ENCODE peak calls at places on chromosomes 5 and 9, in four cellular contexts. One of them, this sample, is unnamed.

GRCh38 chr9:87670572-87671264 is 55.2 kb upstream of the CTSL start:
- DNase-seq in activated T-helper 9 cell treated with anti-CD3 and anti-CD28 coated beads, Interleukin-2, amount 50 U/mL, for 16 hours: no peak
- DNase-seq in kidney tubule cell: no peak
- DNase-seq in GM19239: no peak
- DNase-seq in this sample: no peak

GRCh38 chr5:13660072-13660471 is 284.4 kb downstream of the DNAH5 start:
- DNase-seq in activated T-helper 9 cell treated with anti-CD3 and anti-CD28 coated beads, Interleukin-2, amount 50 U/mL, for 16 hours: no peak
- DNase-seq in kidney tubule cell: peak; percentile 19
- DNase-seq in GM19239: no peak
- DNase-seq in this sample: no peak

GRCh38 chr5:154740957-154741356 is 14.2 kb upstream of the LARP1 start:
- DNase-seq in GM19239: no peak
- DNase-seq in activated T-helper 9 cell treated with anti-CD3 and anti-CD28 coated beads, Interleukin-2, amount 50 U/mL, for 16 hours: no peak
- DNase-seq in kidney tubule cell: peak; percentile 61
- DNase-seq in this sample: no peak

GRCh38 chr9:36551129-36551528 is 21.6 kb upstream of the MELK start:
- DNase-seq in kidney tubule cell: no peak
- DNase-seq in activated T-helper 9 cell treated with anti-CD3 and anti-CD28 coated beads, Interleukin-2, amount 50 U/mL, for 16 hours: no peak
- DNase-seq in GM19239: no peak
- DNase-seq in this sample: no peak

GRCh38 chr9:134289241-134289875 is 36.9 kb upstream of the RXRA start:
- DNase-seq in activated T-helper 9 cell treated with anti-CD3 and anti-CD28 coated beads, Interleukin-2, amount 50 U/mL, for 16 hours: no peak
- DNase-seq in kidney tubule cell: no peak
- DNase-seq in GM19239: no peak
- DNase-seq in this sample: no peak

GRCh38 chr5:145996135-145996534 is 59.8 kb downstream of the SH3RF2 start:
- DNase-seq in kidney tubule cell: no peak
- DNase-seq in activated T-helper 9 cell treated with anti-CD3 and anti-CD28 coated beads, Interleukin-2, amount 50 U/mL, for 16 hours: no peak
- DNase-seq in GM19239: no peak
- DNase-seq in this sample: no peak

GRCh38 chr9:96241391-96241809 is 60.6 kb downstream of the HSD17B3 start:
- DNase-seq in kidney tubule cell: peak; percentile 74
- DNase-seq in activated T-helper 9 cell treated with anti-CD3 and anti-CD28 coated beads, Interleukin-2, amount 50 U/mL, for 16 hours: peak; percentile 15
- DNase-seq in GM19239: no peak
- DNase-seq in this sample: no peak

GRCh38 chr5:89320441-89320840 is 437.5 kb upstream of the MEF2C start:
- DNase-seq in GM19239: no peak
- DNase-seq in kidney tubule cell: no peak
- DNase-seq in activated T-helper 9 cell treated with anti-CD3 and anti-CD28 coated beads, Interleukin-2, amount 50 U/mL, for 16 hours: no peak
- DNase-seq in this sample: no peak

GRCh38 chr5:134647750-134648424 is 698 bp upstream of the SEC24A start:
- DNase-seq in GM19239: no peak
- DNase-seq in activated T-helper 9 cell treated with anti-CD3 and anti-CD28 coated beads, Interleukin-2, amount 50 U/mL, for 16 hours: peak; percentile 12
- DNase-seq in kidney tubule cell: peak; percentile 82
- DNase-seq in this sample: peak; percentile 76

GRCh38 chr9:71763752-71764332 is 4.5 kb downstream of the CEMIP2 start:
- DNase-seq in GM19239: no peak
- DNase-seq in kidney tubule cell: peak; percentile 37
- DNase-seq in activated T-helper 9 cell treated with anti-CD3 and anti-CD28 coated beads, Interleukin-2, amount 50 U/mL, for 16 hours: no peak
- DNase-seq in this sample: no peak

GRCh38 chr9:134065720-134066419 is 2.0 kb downstream of the BRD3 start:
- DNase-seq in kidney tubule cell: peak; percentile 71
- DNase-seq in activated T-helper 9 cell treated with anti-CD3 and anti-CD28 coated beads, Interleukin-2, amount 50 U/mL, for 16 hours: peak; percentile 28
- DNase-seq in GM19239: peak; percentile 89
- DNase-seq in this sample: peak; percentile 91

GRCh38 chr5:80755634-80756033 is 100.9 kb upstream of the DHFR start:
- DNase-seq in GM19239: peak; percentile 19
- DNase-seq in activated T-helper 9 cell treated with anti-CD3 and anti-CD28 coated beads, Interleukin-2, amount 50 U/mL, for 16 hours: no peak
- DNase-seq in kidney tubule cell: no peak
- DNase-seq in this sample: peak; percentile 49